ENCODE peak calls at places on chromosome 4, in six cellular contexts. K, P, H, I, G and Q are unnamed samples.

GRCh38 chr4:91064157-91064853 is 937.1 kb downstream of the CCSER1 start:
- DNase-seq in K (no peak), P (no peak), H (peak), I (peak), G (no peak), Q (no peak)

GRCh38 chr4:19478791-19479190 is 772.9 kb upstream of the SLIT2 start:
- DNase-seq in K (no peak), P (peak), H (no peak), I (no peak), G (no peak), Q (no peak)

GRCh38 chr4:129323630-129324029 is 227.7 kb downstream of the C4orf33 start:
- DNase-seq in K (no peak), P (no peak), H (no peak), I (no peak), G (no peak), Q (no peak)

GRCh38 chr4:183129675-183130074 is 30.6 kb downstream of the WWC2 start:
- DNase-seq in K (no peak), P (no peak), H (no peak), I (no peak), G (no peak), Q (no peak)

GRCh38 chr4:137755033-137755471 is 222.8 kb upstream of the PCDH18 start:
- DNase-seq in K (no peak), P (peak), H (peak), I (peak), G (no peak), Q (no peak)

GRCh38 chr4:158170691-158171455 is 2.0 kb downstream of the GASK1B start:
- DNase-seq in K (peak), P (no peak), H (no peak), I (peak), G (peak), Q (no peak)

GRCh38 chr4:38976308-38976707 is 55.9 kb downstream of the TMEM156 start:
- DNase-seq in K (no peak), P (no peak), H (no peak), I (no peak), G (no peak), Q (no peak)

GRCh38 chr4:14787894-14788293 is 214.4 kb upstream of the CPEB2 start:
- DNase-seq in K (no peak), P (peak), H (no peak), I (peak), G (no peak), Q (no peak)

GRCh38 chr4:142236268-142236667 is 599.9 kb downstream of the IL15 start:
- DNase-seq in K (no peak), P (peak), H (no peak), I (no peak), G (no peak), Q (no peak)

GRCh38 chr4:145934434-145935047 is 4.1 kb downstream of the ZNF827 start:
- DNase-seq in K (no peak), P (no peak), H (no peak), I (no peak), G (no peak), Q (no peak)

GRCh38 chr4:39295784-39296183 is 70.4 kb downstream of the RFC1 start:
- DNase-seq in K (no peak), P (no peak), H (no peak), I (no peak), G (no peak), Q (no peak)

GRCh38 chr4:119113033-119113655 is 22.5 kb upstream of the MYOZ2 start:
- DNase-seq in K (no peak), P (peak), H (peak), I (no peak), G (no peak), Q (no peak)

GRCh38 chr4:70993181-70994068 is at the start of gene DCK:
- DNase-seq in K (peak), P (peak), H (peak), I (peak), G (peak), Q (peak)

GRCh38 chr4:176607807-176608206 is 184.9 kb downstream of the VEGFC start:
- DNase-seq in K (no peak), P (no peak), H (no peak), I (no peak), G (no peak), Q (no peak)

GRCh38 chr4:124710911-124711310 is 1.6 kb downstream of the ANKRD50 start:
- DNase-seq in K (no peak), P (peak), H (no peak), I (no peak), G (no peak), Q (no peak)

GRCh38 chr4:157994863-157995262 is 178.0 kb downstream of the GASK1B start:
- DNase-seq in K (no peak), P (no peak), H (no peak), I (no peak), G (no peak), Q (no peak)

GRCh38 chr4:79445371-79445781 is 37.3 kb upstream of the GK2 start:
- DNase-seq in K (no peak), P (no peak), H (no peak), I (no peak), G (no peak), Q (no peak)

GRCh38 chr4:147734496-147734895 is 2.6 kb downstream of the ARHGAP10 start:
- DNase-seq in K (no peak), P (no peak), H (no peak), I (no peak), G (no peak), Q (no peak)

GRCh38 chr4:76703123-76703490 is 194.8 kb downstream of the SOWAHB start:
- DNase-seq in K (no peak), P (peak), H (peak), I (no peak), G (no peak), Q (no peak)

GRCh38 chr4:56086073-56086521 is 137.4 kb downstream of the CEP135 start:
- DNase-seq in K (no peak), P (no peak), H (no peak), I (peak), G (no peak), Q (no peak)

GRCh38 chr4:189185810-189186432 is 754.8 kb upstream of the FRG1 start:
- DNase-seq in K (no peak), P (no peak), H (no peak), I (peak), G (no peak), Q (no peak)

GRCh38 chr4:82599336-82599735 is 37.5 kb upstream of the TMEM150C start:
- DNase-seq in K (no peak), P (no peak), H (peak), I (peak), G (no peak), Q (no peak)

GRCh38 chr4:47071863-47072441 is 40.6 kb downstream of the GABRB1 start:
- DNase-seq in K (no peak), P (peak), H (no peak), I (no peak), G (no peak), Q (no peak)

GRCh38 chr4:122131562-122132157 is 20.5 kb upstream of the BLTP1 start:
- DNase-seq in K (no peak), P (no peak), H (no peak), I (no peak), G (no peak), Q (no peak)

GRCh38 chr4:128275351-128275750 is 12.3 kb downstream of the PGRMC2 start:
- DNase-seq in K (no peak), P (peak), H (no peak), I (no peak), G (no peak), Q (no peak)

GRCh38 chr4:19756661-19757060 is 495.0 kb upstream of the SLIT2 start:
- DNase-seq in K (no peak), P (no peak), H (no peak), I (no peak), G (no peak), Q (no peak)

GRCh38 chr4:138297743-138298405 is 55.7 kb upstream of the SLC7A11 start:
- DNase-seq in K (no peak), P (peak), H (no peak), I (no peak), G (no peak), Q (no peak)

GRCh38 chr4:145936142-145937020 is 2.2 kb downstream of the ZNF827 start:
- DNase-seq in K (peak), P (peak), H (no peak), I (peak), G (peak), Q (peak)

GRCh38 chr4:1656132-1656531 is 28.0 kb downstream of the FAM53A start:
- DNase-seq in K (no peak), P (no peak), H (no peak), I (peak), G (no peak), Q (no peak)

GRCh38 chr4:69759189-69759604 is 1.2 kb downstream of the SULT1B1 start:
- DNase-seq in K (no peak), P (no peak), H (no peak), I (no peak), G (no peak), Q (no peak)

GRCh38 chr4:53119685-53120084 is 246.2 kb downstream of the SCFD2 start:
- DNase-seq in K (no peak), P (peak), H (no peak), I (peak), G (no peak), Q (no peak)

GRCh38 chr4:25310066-25310824 is 2.3 kb upstream of the ZCCHC4 start:
- DNase-seq in K (no peak), P (no peak), H (no peak), I (no peak), G (no peak), Q (no peak)